ENCODE peak calls at places on chromosome 13, in seven cellular contexts. One of them, this sample, is unnamed.

GRCh38 chr13:97976551-97977375 is 23.3 kb downstream of the IPO5 start:
- DNase-seq in GM20000: no peak
- DNase-seq in left ventricle myocardium inferior: no peak
- DNase-seq in tibial artery: no peak
- DNase-seq in stimulated activated naive CD8-positive, alpha-beta T cell treated with anti-CD3 and anti-CD28 coated beads, Interleukin-15, Interleukin-2, amounts not matched to agents 100 U/mL and 50 U/mL, for 24 hours: no peak
- DNase-seq in activated gamma-delta T cell: peak; percentile 48
- DNase-seq in progenitor cell of endocrine pancreas: peak; percentile 18
- DNase-seq in this sample: peak; percentile 34

GRCh38 chr13:67515895-67516294 is 285.8 kb upstream of the PCDH9 start:
- DNase-seq in GM20000: no peak
- DNase-seq in left ventricle myocardium inferior: no peak
- DNase-seq in tibial artery: no peak
- DNase-seq in stimulated activated naive CD8-positive, alpha-beta T cell treated with anti-CD3 and anti-CD28 coated beads, Interleukin-15, Interleukin-2, amounts not matched to agents 100 U/mL and 50 U/mL, for 24 hours: no peak
- DNase-seq in activated gamma-delta T cell: no peak
- DNase-seq in progenitor cell of endocrine pancreas: no peak
- DNase-seq in this sample: no peak

GRCh38 chr13:31538067-31539042 is 201.0 kb upstream of the RXFP2 start:
- DNase-seq in GM20000: no peak
- DNase-seq in left ventricle myocardium inferior: no peak
- DNase-seq in tibial artery: no peak
- DNase-seq in stimulated activated naive CD8-positive, alpha-beta T cell treated with anti-CD3 and anti-CD28 coated beads, Interleukin-15, Interleukin-2, amounts not matched to agents 100 U/mL and 50 U/mL, for 24 hours: no peak
- DNase-seq in activated gamma-delta T cell: no peak
- DNase-seq in progenitor cell of endocrine pancreas: no peak
- DNase-seq in this sample: no peak

GRCh38 chr13:109704771-109705628 is 81.4 kb downstream of the IRS2 start:
- DNase-seq in GM20000: no peak
- DNase-seq in left ventricle myocardium inferior: peak; percentile 47
- DNase-seq in tibial artery: peak; percentile 79
- DNase-seq in stimulated activated naive CD8-positive, alpha-beta T cell treated with anti-CD3 and anti-CD28 coated beads, Interleukin-15, Interleukin-2, amounts not matched to agents 100 U/mL and 50 U/mL, for 24 hours: no peak
- DNase-seq in activated gamma-delta T cell: no peak
- DNase-seq in progenitor cell of endocrine pancreas: no peak
- DNase-seq in this sample: no peak

GRCh38 chr13:110396476-110396875 is 89.4 kb downstream of the COL4A2 start:
- DNase-seq in GM20000: no peak
- DNase-seq in left ventricle myocardium inferior: no peak
- DNase-seq in tibial artery: no peak
- DNase-seq in stimulated activated naive CD8-positive, alpha-beta T cell treated with anti-CD3 and anti-CD28 coated beads, Interleukin-15, Interleukin-2, amounts not matched to agents 100 U/mL and 50 U/mL, for 24 hours: no peak
- DNase-seq in activated gamma-delta T cell: no peak
- DNase-seq in progenitor cell of endocrine pancreas: no peak
- DNase-seq in this sample: no peak

GRCh38 chr13:112358156-112358555 is 18.0 kb upstream of the SPACA7 start:
- DNase-seq in GM20000: no peak
- DNase-seq in left ventricle myocardium inferior: no peak
- DNase-seq in tibial artery: no peak
- DNase-seq in stimulated activated naive CD8-positive, alpha-beta T cell treated with anti-CD3 and anti-CD28 coated beads, Interleukin-15, Interleukin-2, amounts not matched to agents 100 U/mL and 50 U/mL, for 24 hours: no peak
- DNase-seq in activated gamma-delta T cell: no peak
- DNase-seq in progenitor cell of endocrine pancreas: no peak
- DNase-seq in this sample: no peak

GRCh38 chr13:27044837-27045570 is 126.6 kb downstream of the USP12 start:
- DNase-seq in GM20000: no peak
- DNase-seq in left ventricle myocardium inferior: no peak
- DNase-seq in tibial artery: no peak
- DNase-seq in stimulated activated naive CD8-positive, alpha-beta T cell treated with anti-CD3 and anti-CD28 coated beads, Interleukin-15, Interleukin-2, amounts not matched to agents 100 U/mL and 50 U/mL, for 24 hours: no peak
- DNase-seq in activated gamma-delta T cell: no peak
- DNase-seq in progenitor cell of endocrine pancreas: no peak
- DNase-seq in this sample: peak; percentile 54

GRCh38 chr13:94065741-94066140 is 413.7 kb downstream of the DCT start:
- DNase-seq in GM20000: no peak
- DNase-seq in left ventricle myocardium inferior: no peak
- DNase-seq in tibial artery: no peak
- DNase-seq in stimulated activated naive CD8-positive, alpha-beta T cell treated with anti-CD3 and anti-CD28 coated beads, Interleukin-15, Interleukin-2, amounts not matched to agents 100 U/mL and 50 U/mL, for 24 hours: no peak
- DNase-seq in activated gamma-delta T cell: no peak
- DNase-seq in progenitor cell of endocrine pancreas: no peak
- DNase-seq in this sample: no peak

GRCh38 chr13:33004454-33004853 is 11.8 kb upstream of the KL start:
- DNase-seq in GM20000: no peak
- DNase-seq in left ventricle myocardium inferior: peak; percentile 58
- DNase-seq in tibial artery: no peak
- DNase-seq in stimulated activated naive CD8-positive, alpha-beta T cell treated with anti-CD3 and anti-CD28 coated beads, Interleukin-15, Interleukin-2, amounts not matched to agents 100 U/mL and 50 U/mL, for 24 hours: no peak
- DNase-seq in activated gamma-delta T cell: no peak
- DNase-seq in progenitor cell of endocrine pancreas: no peak
- DNase-seq in this sample: no peak

GRCh38 chr13:28747851-28748250 is 29.1 kb upstream of the SLC46A3 start:
- DNase-seq in GM20000: no peak
- DNase-seq in left ventricle myocardium inferior: no peak
- DNase-seq in tibial artery: no peak
- DNase-seq in stimulated activated naive CD8-positive, alpha-beta T cell treated with anti-CD3 and anti-CD28 coated beads, Interleukin-15, Interleukin-2, amounts not matched to agents 100 U/mL and 50 U/mL, for 24 hours: no peak
- DNase-seq in activated gamma-delta T cell: no peak
- DNase-seq in progenitor cell of endocrine pancreas: no peak
- DNase-seq in this sample: no peak

GRCh38 chr13:68125087-68125480 is 894.9 kb upstream of the PCDH9 start:
- DNase-seq in GM20000: no peak
- DNase-seq in left ventricle myocardium inferior: no peak
- DNase-seq in tibial artery: no peak
- DNase-seq in stimulated activated naive CD8-positive, alpha-beta T cell treated with anti-CD3 and anti-CD28 coated beads, Interleukin-15, Interleukin-2, amounts not matched to agents 100 U/mL and 50 U/mL, for 24 hours: no peak
- DNase-seq in activated gamma-delta T cell: no peak
- DNase-seq in progenitor cell of endocrine pancreas: no peak
- DNase-seq in this sample: no peak

GRCh38 chr13:40146063-40146462 is 490.6 kb downstream of the COG6 start:
- DNase-seq in GM20000: no peak
- DNase-seq in left ventricle myocardium inferior: no peak
- DNase-seq in tibial artery: no peak
- DNase-seq in stimulated activated naive CD8-positive, alpha-beta T cell treated with anti-CD3 and anti-CD28 coated beads, Interleukin-15, Interleukin-2, amounts not matched to agents 100 U/mL and 50 U/mL, for 24 hours: no peak
- DNase-seq in activated gamma-delta T cell: no peak
- DNase-seq in progenitor cell of endocrine pancreas: no peak
- DNase-seq in this sample: no peak

This sample was measured in GM13976.